ENCODE peak calls at places on chromosomes 11 and 22, in nine cellular contexts. D is EL; O is NCI-H2081; Q is activated CD4-positive, alpha-beta T cell treated with anti-CD3 and anti-CD28 coated beads for 36 hours; C is PC-3; R is NCI-H146; F is activated CD8-positive, alpha-beta T cell treated with anti-CD3 and anti-CD28 coated beads for 36 hours; X is NCI-H1105; K is spleen. Z is an unnamed sample.

GRCh38 chr11:32775908-32776307 is 18.6 kb downstream of the CCDC73 start:
- DNase-seq in D (no peak), O (no peak), Q (no peak), C (no peak), R (no peak), F (no peak), X (no peak), K (no peak), Z (no peak)

GRCh38 chr11:125998267-125998666 is 52.4 kb downstream of the VSIG10L2 start:
- DNase-seq in D (no peak), O (no peak), Q (no peak), C (no peak), R (no peak), F (no peak), X (no peak), K (no peak), Z (no peak)

GRCh38 chr11:128259816-128260215 is 327.5 kb downstream of the ETS1 start:
- DNase-seq in D (no peak), O (no peak), Q (no peak), C (no peak), R (no peak), F (no peak), X (no peak), K (no peak), Z (no peak)

GRCh38 chr11:121754603-121755002 is 301.8 kb upstream of the SORL1-AS1 start:
- DNase-seq in D (no peak), O (no peak), Q (no peak), C (no peak), R (no peak), F (no peak), X (no peak), K (no peak), Z (no peak)

GRCh38 chr11:65489706-65490310 is 9.0 kb upstream of the MALAT1 start:
- DNase-seq in D (peak), O (no peak), Q (no peak), C (no peak), R (no peak), F (no peak), X (no peak), K (no peak), Z (no peak)

GRCh38 chr11:67699521-67699920 is 25.1 kb upstream of the ALDH3B2 start:
- DNase-seq in D (no peak), O (no peak), Q (no peak), C (peak), R (no peak), F (no peak), X (no peak), K (no peak), Z (no peak)

GRCh38 chr11:118572914-118573550 is 823 bp downstream of the ARCN1 start:
- DNase-seq in D (peak), O (no peak), Q (peak), C (peak), R (peak), F (peak), X (no peak), K (no peak), Z (no peak)

GRCh38 chr11:122235615-122236014 is 119.6 kb upstream of the BLID start:
- DNase-seq in D (peak), O (peak), Q (no peak), C (peak), R (no peak), F (no peak), X (no peak), K (no peak), Z (no peak)

GRCh38 chr11:87039371-87039770 is 1.6 kb downstream of the TMEM135 start:
- DNase-seq in D (no peak), O (no peak), Q (no peak), C (no peak), R (no peak), F (no peak), X (no peak), K (no peak), Z (no peak)

GRCh38 chr11:93089474-93090102 is 108.2 kb downstream of the SLC36A4 start:
- DNase-seq in D (peak), O (no peak), Q (peak), C (peak), R (peak), F (no peak), X (no peak), K (no peak), Z (no peak)

GRCh38 chr11:61679893-61680621 is at the start of gene DAGLA:
- DNase-seq in D (peak), O (peak), Q (peak), C (peak), R (peak), F (peak), X (peak), K (peak), Z (peak)

GRCh38 chr11:15038963-15039362 is 34.4 kb upstream of the CALCB start:
- DNase-seq in D (peak), O (no peak), Q (peak), C (peak), R (no peak), F (peak), X (no peak), K (no peak), Z (no peak)

GRCh38 chr22:27705391-27706080 is 96.0 kb downstream of the MN1 start:
- DNase-seq in D (no peak), O (no peak), Q (no peak), C (no peak), R (no peak), F (no peak), X (no peak), K (no peak), Z (no peak)

GRCh38 chr11:125376856-125377255 is 119.2 kb downstream of the FEZ1 start:
- DNase-seq in D (no peak), O (no peak), Q (no peak), C (peak), R (no peak), F (no peak), X (no peak), K (no peak), Z (no peak)

GRCh38 chr11:64090811-64091516 is 55.2 kb downstream of the FLRT1 start:
- DNase-seq in D (peak), O (no peak), Q (peak), C (no peak), R (no peak), F (no peak), X (no peak), K (no peak), Z (no peak)

GRCh38 chr11:7485136-7485853 is at the start of gene OLFML1:
- DNase-seq in D (no peak), O (no peak), Q (no peak), C (no peak), R (no peak), F (no peak), X (no peak), K (no peak), Z (no peak)

GRCh38 chr11:134041791-134042696 is 26.8 kb upstream of the JAM3 start:
- DNase-seq in D (no peak), O (no peak), Q (no peak), C (no peak), R (no peak), F (no peak), X (no peak), K (peak), Z (no peak)

GRCh38 chr11:119157088-119157487 is 8.2 kb downstream of the ABCG4 start:
- DNase-seq in D (no peak), O (no peak), Q (no peak), C (no peak), R (no peak), F (no peak), X (no peak), K (no peak), Z (no peak)

GRCh38 chr11:11965192-11965591 is 43.2 kb downstream of the DKK3 start:
- DNase-seq in D (no peak), O (no peak), Q (no peak), C (no peak), R (no peak), F (no peak), X (no peak), K (peak), Z (no peak)

GRCh38 chr22:47094861-47095330 is 332.4 kb downstream of the TBC1D22A start:
- DNase-seq in D (peak), O (no peak), Q (peak), C (peak), R (no peak), F (no peak), X (no peak), K (no peak), Z (no peak)

GRCh38 chr11:121615506-121615905 is 162.7 kb upstream of the SORL1-AS1 start:
- DNase-seq in D (peak), O (no peak), Q (no peak), C (peak), R (no peak), F (no peak), X (no peak), K (no peak), Z (no peak)

Z was measured in omental fat pad.